ENCODE peak calls at places on chromosomes 4 and X, in five cellular contexts. R, B, G, U and H are unnamed samples.

GRCh38 chrX:288561-288991 is 7.4 kb downstream of the PLCXD1 start:
- DNase-seq in R (no peak), B (no peak), G (peak; percentile 2), U (peak; percentile 35), H (no peak)

GRCh38 chrX:115591856-115592842 is 31.2 kb downstream of the PLS3 start:
- DNase-seq in R (no peak), B (no peak), G (no peak), U (no peak), H (no peak)

GRCh38 chr4:82891728-82892466 is 944 bp upstream of the SEC31A start:
- DNase-seq in R (no peak), B (no peak), G (no peak), U (no peak), H (no peak)

GRCh38 chrX:147364896-147365295 is 546.8 kb upstream of the FMR1 start:
- DNase-seq in R (no peak), B (no peak), G (no peak), U (no peak), H (no peak)

GRCh38 chr4:80538276-80538926 is 202.9 kb downstream of the CFAP299 start:
- DNase-seq in R (no peak), B (no peak), G (no peak), U (no peak), H (no peak)

GRCh38 chrX:54495814-54496516 is at the start of gene FGD1:
- DNase-seq in R (no peak), B (peak; percentile 77), G (peak; percentile 78), U (peak; percentile 64), H (no peak)

GRCh38 chr4:146288188-146288587 is 73.8 kb downstream of the REELD1 start:
- DNase-seq in R (no peak), B (no peak), G (no peak), U (no peak), H (no peak)

GRCh38 chr4:38664704-38665401 is 854 bp downstream of the KLF3 start:
- DNase-seq in R (no peak), B (peak; percentile 64), G (peak; percentile 70), U (peak; percentile 77), H (peak; percentile 57)

GRCh38 chr4:86976801-86977485 is 42.1 kb downstream of the AFF1 start:
- DNase-seq in R (no peak), B (no peak), G (no peak), U (no peak), H (no peak)

GRCh38 chr4:74608151-74608949 is 163.4 kb downstream of the AREG start:
- DNase-seq in R (no peak), B (no peak), G (no peak), U (no peak), H (no peak)

GRCh38 chr4:2908686-2909085 is 54.5 kb downstream of the NOP14 start:
- DNase-seq in R (no peak), B (no peak), G (no peak), U (no peak), H (no peak)

GRCh38 chrX:27599928-27600327 is 9.8 kb downstream of the DCAF8L2 start:
- DNase-seq in R (no peak), B (no peak), G (no peak), U (no peak), H (no peak)
- TF ChIP-seq CTCF in R (no peak), B (no peak), G (no peak), U (no peak), H (no peak)

GRCh38 chr4:139594591-139595185 is 38.7 kb upstream of the SETD7 start:
- DNase-seq in R (no peak), B (no peak), G (no peak), U (no peak), H (no peak)
- TF ChIP-seq CTCF in R (no peak), B (no peak), G (no peak), U (no peak), H (no peak)

DNA sequence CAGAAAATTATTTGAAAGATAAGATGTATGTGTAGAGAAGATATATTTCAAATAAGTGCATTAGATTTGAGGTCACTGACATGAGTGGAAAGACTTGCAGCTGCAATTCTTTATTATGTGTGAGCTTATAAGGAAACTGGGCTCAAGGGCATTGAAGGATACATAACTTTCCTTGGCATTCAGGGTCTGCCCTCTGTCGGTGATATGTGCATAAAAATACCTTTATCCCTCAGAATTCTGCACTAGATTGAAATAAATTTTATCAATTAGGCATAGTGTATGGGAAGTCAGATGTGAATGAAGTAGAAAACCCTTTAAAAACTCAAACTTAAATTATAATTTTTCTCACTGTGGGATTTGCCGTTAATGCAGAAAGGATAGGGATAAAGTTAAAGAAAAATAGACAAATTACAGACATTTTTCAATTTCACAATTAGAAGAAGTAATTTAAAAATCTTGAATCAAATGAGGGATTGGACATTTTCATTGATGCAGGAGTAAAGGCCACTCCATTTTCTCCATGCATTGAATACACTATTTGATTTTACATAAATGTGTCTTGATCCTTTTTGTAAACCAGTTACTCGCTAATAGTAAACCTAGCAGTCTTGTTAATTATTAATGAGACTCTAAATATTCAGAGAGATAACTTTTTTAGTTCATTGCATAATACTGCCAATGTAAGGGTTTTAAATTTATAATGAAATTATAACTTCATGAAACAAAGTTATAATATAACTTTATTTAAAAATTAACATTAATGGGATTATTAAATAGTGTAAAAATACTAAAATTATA is 21.0 kb upstream of the ETNPPL start:
- DNase-seq in R (no peak), B (no peak), G (no peak), U (no peak), H (no peak)
- TF ChIP-seq CTCF in R (peak; percentile 24), B (peak; percentile 37), G (no peak), U (no peak), H (no peak)

GRCh38 chr4:180059216-180059881 is 2183.9 kb upstream of the TENM3 start:
- DNase-seq in R (no peak), B (no peak), G (no peak), U (no peak), H (no peak)

GRCh38 chr4:180057891-180058643 is 2185.1 kb upstream of the TENM3 start:
- DNase-seq in R (no peak), B (no peak), G (no peak), U (peak; percentile 43), H (no peak)

GRCh38 chr4:180058731-180059215 is 2184.4 kb upstream of the TENM3 start:
- DNase-seq in R (no peak), B (no peak), G (peak; percentile 30), U (peak; percentile 47), H (no peak)

GRCh38 chr4:180057198-180057821 is 2185.9 kb upstream of the TENM3 start:
- DNase-seq in R (no peak), B (no peak), G (no peak), U (no peak), H (no peak)

DNA sequence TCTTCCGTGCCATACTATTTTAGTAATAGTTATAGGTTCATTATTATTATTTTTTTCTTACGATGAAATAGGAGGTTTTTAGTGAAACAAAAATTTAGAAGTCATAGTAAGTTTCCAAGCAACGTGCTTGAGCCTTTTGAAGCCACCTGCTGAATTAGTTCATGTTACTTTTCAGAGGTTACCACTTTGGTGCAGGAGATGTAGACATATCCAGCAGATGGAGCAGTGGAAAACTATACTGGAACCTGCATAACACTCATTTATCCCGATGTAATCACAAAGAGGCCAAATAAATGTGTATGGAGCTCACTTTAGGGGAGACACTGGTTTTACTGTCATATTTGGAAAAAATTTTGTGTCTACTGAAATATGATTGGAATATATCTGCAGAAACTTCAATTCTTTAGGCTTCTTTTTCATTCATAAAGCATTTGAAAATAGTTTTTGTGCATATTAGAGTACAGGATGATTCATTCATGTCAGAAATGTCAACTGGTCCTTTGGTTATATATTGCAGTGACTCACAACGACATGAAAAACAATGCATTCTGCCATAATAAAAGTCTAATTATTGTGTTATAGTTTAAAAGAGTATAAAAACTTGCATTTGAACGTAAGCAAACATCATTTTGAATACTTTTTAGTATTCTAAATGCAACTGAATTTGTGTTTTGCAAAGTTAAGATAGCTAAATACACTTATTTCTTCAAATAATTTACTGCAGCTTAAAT is 2182.9 kb upstream of the TENM3 start:
- DNase-seq in R (no peak), B (no peak), G (no peak), U (no peak), H (no peak)
- TF ChIP-seq CTCF in R (no peak), B (no peak), G (no peak), U (no peak), H (no peak)

GRCh38 chr4:8855781-8856245 is 15.8 kb downstream of the HMX1 start:
- DNase-seq in R (no peak), B (no peak), G (no peak), U (no peak), H (no peak)
- TF ChIP-seq CTCF in R (no peak), B (no peak), G (no peak), U (no peak), H (no peak)